ENCODE peak calls at places on chromosomes 5 and 9, in four cellular contexts. Y is breast epithelium; J is CD8-positive, alpha-beta T cell; S is mammary epithelial cell. C is an unnamed sample.

GRCh38 chr5:34587355-34588241 is 68.5 kb upstream of the RAI14 start:
- DNase-seq in J (no peak), Y (no peak), S (peak), C (no peak)

GRCh38 chr5:139492700-139493192 is 10.2 kb upstream of the STING1 start:
- DNase-seq in S (peak), Y (no peak), J (no peak), C (no peak)

GRCh38 chr9:104269996-104270963 is 176.2 kb downstream of the SMC2 start:
- DNase-seq in Y (no peak), J (no peak), S (no peak), C (no peak)

GRCh38 chr9:70504814-70505213 is 90.4 kb upstream of the KLF9 start:
- DNase-seq in Y (no peak), S (no peak), J (no peak), C (no peak)

GRCh38 chr5:156670615-156671014 is 179.5 kb upstream of the PPP1R2B start:
- DNase-seq in Y (no peak), J (no peak), S (no peak), C (no peak)

GRCh38 chr5:132257131-132258101 is at the start of gene PDLIM4:
- DNase-seq in Y (peak), S (peak), J (peak), C (no peak)

GRCh38 chr5:65076251-65076869 is 307.6 kb downstream of the CWC27 start:
- DNase-seq in S (peak), Y (no peak), J (peak), C (no peak)

GRCh38 chr5:32887390-32887789 is 176.3 kb downstream of the NPR3 start:
- DNase-seq in Y (no peak), S (no peak), J (no peak), C (no peak)

GRCh38 chr9:99531313-99531712 is 290.4 kb upstream of the NR4A3 start:
- DNase-seq in Y (no peak), S (no peak), J (no peak), C (no peak)

GRCh38 chr9:90899287-90899686 is 97.7 kb downstream of the SYK start:
- DNase-seq in S (no peak), J (no peak), Y (no peak), C (no peak)

GRCh38 chr5:139740138-139740992 is 55.2 kb upstream of the PSD2 start:
- DNase-seq in S (no peak), Y (no peak), J (no peak), C (no peak)

GRCh38 chr5:32753765-32754164 is 42.6 kb downstream of the NPR3 start:
- DNase-seq in Y (no peak), J (no peak), S (no peak), C (no peak)

GRCh38 chr5:76256116-76256889 is 146.8 kb upstream of the IQGAP2 start:
- DNase-seq in Y (peak), S (peak), J (peak), C (no peak)

GRCh38 chr9:127773245-127773644 is 5.2 kb downstream of the SH2D3C start:
- DNase-seq in J (no peak), Y (no peak), S (no peak), C (no peak)

GRCh38 chr9:130824616-130825015 is 10.4 kb upstream of the ABL1 start:
- DNase-seq in S (no peak), J (no peak), Y (no peak), C (no peak)

DNA sequence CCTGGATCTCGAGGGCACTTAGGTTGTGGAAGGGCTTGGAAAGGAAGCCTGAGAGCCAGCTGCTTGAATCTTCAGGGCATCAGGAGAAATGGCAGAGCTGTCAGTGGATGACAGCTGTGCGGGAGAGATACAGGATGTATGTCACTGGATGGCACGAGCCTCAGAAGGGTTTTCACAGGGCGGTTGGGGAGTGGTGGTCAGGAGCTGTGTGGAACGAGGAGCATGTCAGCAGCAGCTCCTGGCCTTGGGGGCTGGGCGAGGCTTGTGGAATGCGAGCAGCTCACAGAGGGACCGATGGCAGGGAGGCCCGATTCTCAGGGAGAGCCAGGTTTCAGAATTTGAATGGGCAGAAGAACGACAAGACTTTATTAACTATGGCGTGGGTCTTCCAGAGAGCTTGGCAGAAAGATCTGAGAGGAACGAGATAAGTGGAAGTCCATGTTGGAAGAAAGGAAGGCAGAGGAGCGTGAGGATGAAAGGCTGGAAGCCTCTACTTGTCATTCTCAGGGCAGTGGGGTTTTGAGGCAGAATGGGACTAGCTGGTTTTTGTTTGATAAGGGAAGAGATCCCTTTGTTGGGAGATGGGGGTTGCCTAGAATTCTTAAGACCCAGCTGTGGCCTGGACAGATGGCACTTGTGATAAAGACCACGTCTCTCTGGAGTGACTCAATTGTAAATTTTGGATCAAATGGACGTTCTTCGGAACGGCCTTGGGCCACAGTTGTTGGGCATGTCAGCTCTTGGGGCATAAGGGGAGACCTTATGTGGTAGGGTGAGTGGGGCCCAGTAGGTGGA is 60.3 kb downstream of the SNX30 start:
- DNase-seq in S (no peak), J (no peak), Y (no peak), C (no peak)
- H3K27ac ChIP-seq in S (no peak), J (no peak), Y (no peak), C (no peak)

GRCh38 chr5:95985249-95985648 is 23.6 kb upstream of the ELL2 start:
- DNase-seq in S (no peak), J (no peak), Y (no peak), C (no peak)
- H3K27ac ChIP-seq in S (no peak), J (no peak), Y (no peak), C (no peak)

GRCh38 chr9:34370970-34371880 is 5.5 kb downstream of the MYORG start:
- DNase-seq in J (peak), Y (no peak), S (no peak), C (no peak)

GRCh38 chr9:34373749-34374148 is 2.9 kb downstream of the MYORG start:
- DNase-seq in J (no peak), S (no peak), Y (no peak), C (no peak)

GRCh38 chr9:34370335-34370969 is 6.2 kb downstream of the MYORG start:
- DNase-seq in J (no peak), S (no peak), Y (no peak), C (no peak)

GRCh38 chr9:34372598-34373011 is 4.1 kb downstream of the MYORG start:
- DNase-seq in J (no peak), Y (peak), S (no peak), C (no peak)

GRCh38 chr9:34371886-34372597 is 4.7 kb downstream of the MYORG start:
- DNase-seq in S (no peak), J (no peak), Y (no peak), C (no peak)
- H3K27ac ChIP-seq in S (no peak), J (no peak), Y (peak), C (no peak)

DNA sequence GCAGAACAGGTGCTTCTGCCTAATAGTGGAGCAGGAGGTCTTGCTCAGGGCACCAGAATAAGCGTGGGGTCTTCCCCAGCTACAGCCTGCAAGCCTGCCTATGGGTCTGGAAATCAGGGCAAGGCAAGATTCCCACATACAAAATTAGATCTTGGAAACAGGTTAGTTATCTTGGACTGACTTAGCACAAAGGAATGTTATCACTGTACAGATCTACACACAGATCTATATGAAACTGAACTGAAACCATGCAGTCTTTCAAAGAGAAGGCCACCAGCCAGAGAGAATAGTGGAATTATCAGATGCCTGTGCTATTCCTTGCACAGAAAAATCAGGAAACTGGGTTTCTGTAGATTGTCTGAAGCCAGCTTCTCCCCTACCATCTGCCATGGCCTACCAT is 585.7 kb downstream of the ACTL7B start:
- DNase-seq in S (peak), Y (no peak), J (no peak), C (no peak)
- H3K27ac ChIP-seq in S (no peak), Y (no peak), J (no peak), C (no peak)

DNA sequence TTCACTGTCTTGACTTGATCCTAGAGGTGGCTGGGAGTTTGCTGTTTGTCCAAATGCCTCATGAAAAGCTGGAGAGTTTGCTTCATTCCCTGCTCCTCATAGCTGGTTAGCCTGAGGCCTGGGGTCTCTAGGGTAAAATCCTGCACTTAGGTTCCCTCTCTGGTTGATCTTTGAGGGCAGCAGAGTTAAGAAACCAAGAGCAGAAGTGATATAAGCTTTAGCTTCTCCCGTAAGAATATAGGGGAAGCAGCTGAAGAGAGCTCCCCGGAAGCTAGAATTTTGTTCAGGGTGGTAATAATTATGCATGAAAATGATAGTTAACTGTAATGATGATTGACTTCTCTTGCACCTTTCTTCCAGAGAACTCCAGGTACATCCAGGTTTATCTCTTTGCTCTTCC is 1.4 kb downstream of the FAM53C start:
- DNase-seq in S (no peak), Y (no peak), J (no peak), C (no peak)
- H3K27ac ChIP-seq in S (peak), Y (peak), J (peak), C (peak)

C was measured in substantia nigra.